ENCODE peak calls at places on chromosomes 6 and 20, in ten cellular contexts. One of them, this sample, is unnamed.

GRCh38 chr20:461254-462198 is 807 bp downstream of the TBC1D20 start:
- DNase-seq in NB4: peak
- DNase-seq in KBM-7: peak
- DNase-seq in NCI-H1436: peak
- DNase-seq in astrocyte of the spinal cord: peak
- DNase-seq in posterior vena cava: peak
- DNase-seq in RCC 7860: peak
- DNase-seq in AML-193: no peak
- DNase-seq in RPMI8226: peak
- DNase-seq in activated CD4-positive, alpha-beta T cell treated with anti-CD3 and anti-CD28 coated beads, Interleukin-2, amount 50 U/mL, for 24 hours: peak
- DNase-seq in this sample: peak

GRCh38 chr6:148530394-148530923 is 187.8 kb downstream of the SASH1 start:
- DNase-seq in NB4: peak
- DNase-seq in KBM-7: peak
- DNase-seq in NCI-H1436: no peak
- DNase-seq in astrocyte of the spinal cord: peak
- DNase-seq in posterior vena cava: no peak
- DNase-seq in RCC 7860: peak
- DNase-seq in AML-193: no peak
- DNase-seq in RPMI8226: peak
- DNase-seq in activated CD4-positive, alpha-beta T cell treated with anti-CD3 and anti-CD28 coated beads, Interleukin-2, amount 50 U/mL, for 24 hours: no peak
- DNase-seq in this sample: no peak

GRCh38 chr6:88517737-88518136 is 351.6 kb upstream of the CNR1 start:
- DNase-seq in NB4: no peak
- DNase-seq in KBM-7: no peak
- DNase-seq in NCI-H1436: no peak
- DNase-seq in astrocyte of the spinal cord: no peak
- DNase-seq in posterior vena cava: no peak
- DNase-seq in RCC 7860: peak
- DNase-seq in AML-193: no peak
- DNase-seq in RPMI8226: no peak
- DNase-seq in activated CD4-positive, alpha-beta T cell treated with anti-CD3 and anti-CD28 coated beads, Interleukin-2, amount 50 U/mL, for 24 hours: no peak
- DNase-seq in this sample: no peak

GRCh38 chr20:19947611-19948264 is 69.4 kb upstream of the NAA20 start:
- DNase-seq in NB4: no peak
- DNase-seq in KBM-7: no peak
- DNase-seq in NCI-H1436: no peak
- DNase-seq in astrocyte of the spinal cord: peak
- DNase-seq in posterior vena cava: no peak
- DNase-seq in RCC 7860: peak
- DNase-seq in AML-193: no peak
- DNase-seq in RPMI8226: peak
- DNase-seq in activated CD4-positive, alpha-beta T cell treated with anti-CD3 and anti-CD28 coated beads, Interleukin-2, amount 50 U/mL, for 24 hours: no peak
- DNase-seq in this sample: no peak

GRCh38 chr20:19265646-19266374 is 53.4 kb downstream of the SLC24A3 start:
- DNase-seq in NB4: peak
- DNase-seq in KBM-7: no peak
- DNase-seq in NCI-H1436: peak
- DNase-seq in astrocyte of the spinal cord: no peak
- DNase-seq in posterior vena cava: no peak
- DNase-seq in RCC 7860: no peak
- DNase-seq in AML-193: no peak
- DNase-seq in RPMI8226: no peak
- DNase-seq in activated CD4-positive, alpha-beta T cell treated with anti-CD3 and anti-CD28 coated beads, Interleukin-2, amount 50 U/mL, for 24 hours: no peak
- DNase-seq in this sample: no peak

GRCh38 chr20:2114990-2115681 is 13.5 kb downstream of the STK35 start:
- DNase-seq in NB4: no peak
- DNase-seq in KBM-7: no peak
- DNase-seq in NCI-H1436: no peak
- DNase-seq in astrocyte of the spinal cord: no peak
- DNase-seq in posterior vena cava: no peak
- DNase-seq in RCC 7860: no peak
- DNase-seq in AML-193: no peak
- DNase-seq in RPMI8226: no peak
- DNase-seq in activated CD4-positive, alpha-beta T cell treated with anti-CD3 and anti-CD28 coated beads, Interleukin-2, amount 50 U/mL, for 24 hours: no peak
- DNase-seq in this sample: no peak

GRCh38 chr6:42569102-42570028 is 5.5 kb downstream of the UBR2 start:
- DNase-seq in NB4: peak
- DNase-seq in KBM-7: peak
- DNase-seq in NCI-H1436: no peak
- DNase-seq in astrocyte of the spinal cord: peak
- DNase-seq in posterior vena cava: no peak
- DNase-seq in RCC 7860: peak
- DNase-seq in AML-193: peak
- DNase-seq in RPMI8226: peak
- DNase-seq in activated CD4-positive, alpha-beta T cell treated with anti-CD3 and anti-CD28 coated beads, Interleukin-2, amount 50 U/mL, for 24 hours: no peak
- DNase-seq in this sample: no peak

GRCh38 chr20:57835462-57836455 is 125.9 kb upstream of the PMEPA1 start:
- DNase-seq in NB4: no peak
- DNase-seq in KBM-7: no peak
- DNase-seq in NCI-H1436: no peak
- DNase-seq in astrocyte of the spinal cord: no peak
- DNase-seq in posterior vena cava: no peak
- DNase-seq in RCC 7860: no peak
- DNase-seq in AML-193: no peak
- DNase-seq in RPMI8226: no peak
- DNase-seq in activated CD4-positive, alpha-beta T cell treated with anti-CD3 and anti-CD28 coated beads, Interleukin-2, amount 50 U/mL, for 24 hours: no peak
- DNase-seq in this sample: no peak

This sample was measured in NCI-H2081.